ENCODE peak calls at places on chromosome 12, in seven cellular contexts. One of them, this sample, is unnamed.

GRCh38 chr12:65879878-65880277 is 55.6 kb downstream of the HMGA2 start:
- DNase-seq in transverse colon: no peak
- DNase-seq in fibroblast of mammary gland: peak
- DNase-seq in esophagus squamous epithelium: no peak
- DNase-seq in mesendoderm: no peak
- DNase-seq in neural progenitor cell: no peak
- DNase-seq in AG09309: peak
- DNase-seq in this sample: no peak

GRCh38 chr12:100927825-100928224 is 133.2 kb downstream of the ANO4 start:
- DNase-seq in transverse colon: no peak
- DNase-seq in fibroblast of mammary gland: peak
- DNase-seq in esophagus squamous epithelium: no peak
- DNase-seq in mesendoderm: no peak
- DNase-seq in neural progenitor cell: no peak
- DNase-seq in AG09309: no peak
- DNase-seq in this sample: no peak

GRCh38 chr12:106080111-106080732 is 58.5 kb downstream of the NUAK1 start:
- DNase-seq in transverse colon: no peak
- DNase-seq in fibroblast of mammary gland: peak
- DNase-seq in esophagus squamous epithelium: no peak
- DNase-seq in mesendoderm: no peak
- DNase-seq in neural progenitor cell: peak
- DNase-seq in AG09309: peak
- DNase-seq in this sample: peak

GRCh38 chr12:47864646-47865235 is 40.1 kb downstream of the VDR start:
- DNase-seq in transverse colon: no peak
- DNase-seq in fibroblast of mammary gland: no peak
- DNase-seq in esophagus squamous epithelium: no peak
- DNase-seq in mesendoderm: no peak
- DNase-seq in neural progenitor cell: no peak
- DNase-seq in AG09309: no peak
- DNase-seq in this sample: peak

GRCh38 chr12:46260913-46261476 is 7.8 kb downstream of the SLC38A1 start:
- DNase-seq in transverse colon: no peak
- DNase-seq in fibroblast of mammary gland: no peak
- DNase-seq in esophagus squamous epithelium: no peak
- DNase-seq in mesendoderm: no peak
- DNase-seq in neural progenitor cell: no peak
- DNase-seq in AG09309: no peak
- DNase-seq in this sample: no peak

GRCh38 chr12:67540920-67541624 is 107.5 kb upstream of the DYRK2 start:
- DNase-seq in transverse colon: no peak
- DNase-seq in fibroblast of mammary gland: peak
- DNase-seq in esophagus squamous epithelium: no peak
- DNase-seq in mesendoderm: no peak
- DNase-seq in neural progenitor cell: no peak
- DNase-seq in AG09309: no peak
- DNase-seq in this sample: no peak

GRCh38 chr12:101862245-101862644 is 15.1 kb upstream of the DRAM1 start:
- DNase-seq in transverse colon: no peak
- DNase-seq in fibroblast of mammary gland: no peak
- DNase-seq in esophagus squamous epithelium: no peak
- DNase-seq in mesendoderm: no peak
- DNase-seq in neural progenitor cell: no peak
- DNase-seq in AG09309: no peak
- DNase-seq in this sample: no peak

GRCh38 chr12:93541578-93542217 is 30.8 kb upstream of the SOCS2 start:
- DNase-seq in transverse colon: no peak
- DNase-seq in fibroblast of mammary gland: no peak
- DNase-seq in esophagus squamous epithelium: no peak
- DNase-seq in mesendoderm: peak
- DNase-seq in neural progenitor cell: no peak
- DNase-seq in AG09309: no peak
- DNase-seq in this sample: no peak

GRCh38 chr12:98419795-98420402 is 95.5 kb upstream of the TMPO start:
- DNase-seq in transverse colon: no peak
- DNase-seq in fibroblast of mammary gland: no peak
- DNase-seq in esophagus squamous epithelium: no peak
- DNase-seq in mesendoderm: no peak
- DNase-seq in neural progenitor cell: no peak
- DNase-seq in AG09309: no peak
- DNase-seq in this sample: peak

GRCh38 chr12:28795306-28795705 is 353.8 kb upstream of the FAR2 start:
- DNase-seq in transverse colon: no peak
- DNase-seq in fibroblast of mammary gland: peak
- DNase-seq in esophagus squamous epithelium: no peak
- DNase-seq in mesendoderm: peak
- DNase-seq in neural progenitor cell: no peak
- DNase-seq in AG09309: no peak
- DNase-seq in this sample: no peak

GRCh38 chr12:38350342-38351181 is 34.0 kb downstream of the ALG10B start:
- DNase-seq in transverse colon: no peak
- DNase-seq in fibroblast of mammary gland: peak
- DNase-seq in esophagus squamous epithelium: no peak
- DNase-seq in mesendoderm: no peak
- DNase-seq in neural progenitor cell: no peak
- DNase-seq in AG09309: no peak
- DNase-seq in this sample: no peak

GRCh38 chr12:70444903-70445302 is 78.8 kb downstream of the KCNMB4 start:
- DNase-seq in transverse colon: no peak
- DNase-seq in fibroblast of mammary gland: no peak
- DNase-seq in esophagus squamous epithelium: no peak
- DNase-seq in mesendoderm: no peak
- DNase-seq in neural progenitor cell: no peak
- DNase-seq in AG09309: no peak
- DNase-seq in this sample: no peak

GRCh38 chr12:77118696-77119095 is 53.3 kb upstream of the E2F7 start:
- DNase-seq in transverse colon: no peak
- DNase-seq in fibroblast of mammary gland: peak
- DNase-seq in esophagus squamous epithelium: no peak
- DNase-seq in mesendoderm: no peak
- DNase-seq in neural progenitor cell: no peak
- DNase-seq in AG09309: no peak
- DNase-seq in this sample: no peak

GRCh38 chr12:8677362-8677761 is 14.7 kb upstream of the MFAP5 start:
- DNase-seq in transverse colon: no peak
- DNase-seq in fibroblast of mammary gland: no peak
- DNase-seq in esophagus squamous epithelium: no peak
- DNase-seq in mesendoderm: no peak
- DNase-seq in neural progenitor cell: peak
- DNase-seq in AG09309: no peak
- DNase-seq in this sample: no peak

GRCh38 chr12:51448618-51449256 is 24.1 kb downstream of the SLC4A8 start:
- DNase-seq in transverse colon: no peak
- DNase-seq in fibroblast of mammary gland: no peak
- DNase-seq in esophagus squamous epithelium: no peak
- DNase-seq in mesendoderm: peak
- DNase-seq in neural progenitor cell: no peak
- DNase-seq in AG09309: no peak
- DNase-seq in this sample: no peak

GRCh38 chr12:89350661-89351488 is 1.4 kb downstream of the DUSP6 start:
- DNase-seq in transverse colon: peak
- DNase-seq in fibroblast of mammary gland: peak
- DNase-seq in esophagus squamous epithelium: no peak
- DNase-seq in mesendoderm: peak
- DNase-seq in neural progenitor cell: peak
- DNase-seq in AG09309: no peak
- DNase-seq in this sample: peak

GRCh38 chr12:179131-179884 is 34.6 kb downstream of the SLC6A12 start:
- DNase-seq in transverse colon: no peak
- DNase-seq in fibroblast of mammary gland: no peak
- DNase-seq in esophagus squamous epithelium: no peak
- DNase-seq in mesendoderm: peak
- DNase-seq in neural progenitor cell: no peak
- DNase-seq in AG09309: no peak
- DNase-seq in this sample: no peak

GRCh38 chr12:124434364-124434763 is 133.0 kb downstream of the NCOR2 start:
- DNase-seq in transverse colon: no peak
- DNase-seq in fibroblast of mammary gland: no peak
- DNase-seq in esophagus squamous epithelium: no peak
- DNase-seq in mesendoderm: no peak
- DNase-seq in neural progenitor cell: peak
- DNase-seq in AG09309: no peak
- DNase-seq in this sample: peak

GRCh38 chr12:4279120-4279690 is 5.6 kb downstream of the CCND2 start:
- DNase-seq in transverse colon: peak
- DNase-seq in fibroblast of mammary gland: no peak
- DNase-seq in esophagus squamous epithelium: no peak
- DNase-seq in mesendoderm: no peak
- DNase-seq in neural progenitor cell: no peak
- DNase-seq in AG09309: no peak
- DNase-seq in this sample: peak

GRCh38 chr12:100554608-100555077 is 18.8 kb upstream of the GAS2L3 start:
- DNase-seq in transverse colon: no peak
- DNase-seq in fibroblast of mammary gland: peak
- DNase-seq in esophagus squamous epithelium: no peak
- DNase-seq in mesendoderm: peak
- DNase-seq in neural progenitor cell: peak
- DNase-seq in AG09309: peak
- DNase-seq in this sample: peak

GRCh38 chr12:117060236-117060926 is 38.8 kb downstream of the TESC start:
- DNase-seq in transverse colon: no peak
- DNase-seq in fibroblast of mammary gland: no peak
- DNase-seq in esophagus squamous epithelium: no peak
- DNase-seq in mesendoderm: peak
- DNase-seq in neural progenitor cell: peak
- DNase-seq in AG09309: no peak
- DNase-seq in this sample: peak

GRCh38 chr12:80261403-80261802 is 162.1 kb downstream of the OTOGL start:
- DNase-seq in transverse colon: no peak
- DNase-seq in fibroblast of mammary gland: no peak
- DNase-seq in esophagus squamous epithelium: no peak
- DNase-seq in mesendoderm: no peak
- DNase-seq in neural progenitor cell: no peak
- DNase-seq in AG09309: no peak
- DNase-seq in this sample: no peak

GRCh38 chr12:6772729-6773661 is 675 bp downstream of the LAG3 start:
- DNase-seq in transverse colon: no peak
- DNase-seq in fibroblast of mammary gland: no peak
- DNase-seq in esophagus squamous epithelium: no peak
- DNase-seq in mesendoderm: no peak
- DNase-seq in neural progenitor cell: peak
- DNase-seq in AG09309: no peak
- DNase-seq in this sample: peak

GRCh38 chr12:132754555-132754954 is 7.1 kb downstream of the ANKLE2 start:
- DNase-seq in transverse colon: no peak
- DNase-seq in fibroblast of mammary gland: no peak
- DNase-seq in esophagus squamous epithelium: no peak
- DNase-seq in mesendoderm: peak
- DNase-seq in neural progenitor cell: no peak
- DNase-seq in AG09309: no peak
- DNase-seq in this sample: peak

GRCh38 chr12:117003883-117004404 is 93.2 kb downstream of the FBXW8 start:
- DNase-seq in transverse colon: no peak
- DNase-seq in fibroblast of mammary gland: no peak
- DNase-seq in esophagus squamous epithelium: no peak
- DNase-seq in mesendoderm: no peak
- DNase-seq in neural progenitor cell: no peak
- DNase-seq in AG09309: no peak
- DNase-seq in this sample: no peak

GRCh38 chr12:19437996-19438395 is 1.3 kb upstream of the AEBP2 start:
- DNase-seq in transverse colon: no peak
- DNase-seq in fibroblast of mammary gland: no peak
- DNase-seq in esophagus squamous epithelium: no peak
- DNase-seq in mesendoderm: no peak
- DNase-seq in neural progenitor cell: peak
- DNase-seq in AG09309: no peak
- DNase-seq in this sample: no peak

GRCh38 chr12:19443585-19443984 is 4.3 kb downstream of the AEBP2 start:
- DNase-seq in transverse colon: no peak
- DNase-seq in fibroblast of mammary gland: no peak
- DNase-seq in esophagus squamous epithelium: no peak
- DNase-seq in mesendoderm: no peak
- DNase-seq in neural progenitor cell: no peak
- DNase-seq in AG09309: no peak
- DNase-seq in this sample: no peak

GRCh38 chr12:19439059-19440018 is at the start of gene AEBP2:
- DNase-seq in transverse colon: peak
- DNase-seq in fibroblast of mammary gland: peak
- DNase-seq in esophagus squamous epithelium: peak
- DNase-seq in mesendoderm: peak
- DNase-seq in neural progenitor cell: peak
- DNase-seq in AG09309: peak
- DNase-seq in this sample: peak

GRCh38 chr12:19440019-19440858 is 947 bp downstream of the AEBP2 start:
- DNase-seq in transverse colon: peak
- DNase-seq in fibroblast of mammary gland: peak
- DNase-seq in esophagus squamous epithelium: peak
- DNase-seq in mesendoderm: peak
- DNase-seq in neural progenitor cell: peak
- DNase-seq in AG09309: no peak
- DNase-seq in this sample: peak

GRCh38 chr12:19440916-19441315 is 1.6 kb downstream of the AEBP2 start:
- DNase-seq in transverse colon: no peak
- DNase-seq in fibroblast of mammary gland: no peak
- DNase-seq in esophagus squamous epithelium: no peak
- DNase-seq in mesendoderm: no peak
- DNase-seq in neural progenitor cell: no peak
- DNase-seq in AG09309: no peak
- DNase-seq in this sample: no peak
- H3K4me3 ChIP-seq in transverse colon: peak
- H3K4me3 ChIP-seq in fibroblast of mammary gland: peak
- H3K4me3 ChIP-seq in esophagus squamous epithelium: peak
- H3K4me3 ChIP-seq in mesendoderm: peak
- H3K4me3 ChIP-seq in neural progenitor cell: peak
- H3K4me3 ChIP-seq in AG09309: peak
- H3K4me3 ChIP-seq in this sample: peak

GRCh38 chr12:122018457-122018856 is 3.2 kb upstream of the BCL7A start:
- DNase-seq in transverse colon: no peak
- DNase-seq in fibroblast of mammary gland: no peak
- DNase-seq in esophagus squamous epithelium: no peak
- DNase-seq in mesendoderm: no peak
- DNase-seq in neural progenitor cell: no peak
- DNase-seq in AG09309: no peak
- DNase-seq in this sample: no peak
- H3K4me3 ChIP-seq in transverse colon: no peak
- H3K4me3 ChIP-seq in fibroblast of mammary gland: no peak
- H3K4me3 ChIP-seq in esophagus squamous epithelium: no peak
- H3K4me3 ChIP-seq in mesendoderm: no peak
- H3K4me3 ChIP-seq in neural progenitor cell: no peak
- H3K4me3 ChIP-seq in AG09309: no peak
- H3K4me3 ChIP-seq in this sample: no peak

GRCh38 chr12:31485570-31485969 is 105.4 kb downstream of the DENND5B start:
- DNase-seq in transverse colon: no peak
- DNase-seq in fibroblast of mammary gland: no peak
- DNase-seq in esophagus squamous epithelium: no peak
- DNase-seq in mesendoderm: peak
- DNase-seq in neural progenitor cell: no peak
- DNase-seq in AG09309: no peak
- DNase-seq in this sample: no peak
- H3K4me3 ChIP-seq in transverse colon: no peak
- H3K4me3 ChIP-seq in fibroblast of mammary gland: no peak
- H3K4me3 ChIP-seq in esophagus squamous epithelium: no peak
- H3K4me3 ChIP-seq in mesendoderm: no peak
- H3K4me3 ChIP-seq in neural progenitor cell: no peak
- H3K4me3 ChIP-seq in AG09309: no peak
- H3K4me3 ChIP-seq in this sample: no peak

GRCh38 chr12:41656454-41656853 is 468.3 kb downstream of the PDZRN4 start:
- DNase-seq in transverse colon: no peak
- DNase-seq in fibroblast of mammary gland: no peak
- DNase-seq in esophagus squamous epithelium: no peak
- DNase-seq in mesendoderm: no peak
- DNase-seq in neural progenitor cell: no peak
- DNase-seq in AG09309: no peak
- DNase-seq in this sample: no peak

GRCh38 chr12:41653386-41654110 is 465.4 kb downstream of the PDZRN4 start:
- DNase-seq in transverse colon: no peak
- DNase-seq in fibroblast of mammary gland: no peak
- DNase-seq in esophagus squamous epithelium: no peak
- DNase-seq in mesendoderm: peak
- DNase-seq in neural progenitor cell: no peak
- DNase-seq in AG09309: no peak
- DNase-seq in this sample: no peak
- H3K4me3 ChIP-seq in transverse colon: no peak
- H3K4me3 ChIP-seq in fibroblast of mammary gland: no peak
- H3K4me3 ChIP-seq in esophagus squamous epithelium: no peak
- H3K4me3 ChIP-seq in mesendoderm: no peak
- H3K4me3 ChIP-seq in neural progenitor cell: no peak
- H3K4me3 ChIP-seq in AG09309: no peak
- H3K4me3 ChIP-seq in this sample: peak

This sample was measured in endodermal cell.